ENCODE peak calls at places on chromosomes 13 and 19, in seven cellular contexts. N, W, C, Z, E, K and A are unnamed samples.

GRCh38 chr19:17862711-17863519 is 3.2 kb downstream of the RPL18A start:
- DNase-seq in N (no peak), W (no peak), C (no peak), Z (peak), E (no peak), K (no peak), A (no peak)

GRCh38 chr13:24148414-24149305 is 11.9 kb upstream of the SPATA13 start:
- DNase-seq in N (no peak), W (peak), C (peak), Z (no peak), E (no peak), K (no peak), A (peak)

GRCh38 chr13:96779691-96780090 is 214.6 kb downstream of the OXGR1 start:
- DNase-seq in N (no peak), W (no peak), C (no peak), Z (no peak), E (no peak), K (no peak), A (no peak)

GRCh38 chr13:108346376-108346775 is 76.9 kb downstream of the TNFSF13B start:
- DNase-seq in N (no peak), W (no peak), C (no peak), Z (no peak), E (no peak), K (no peak), A (no peak)

GRCh38 chr13:112645327-112645914 is 44.4 kb upstream of the ATP11A start:
- DNase-seq in N (no peak), W (no peak), C (no peak), Z (no peak), E (no peak), K (no peak), A (no peak)

GRCh38 chr19:44846455-44847143 is 502 bp downstream of the NECTIN2 start:
- DNase-seq in N (no peak), W (no peak), C (no peak), Z (no peak), E (peak), K (peak), A (no peak)

GRCh38 chr13:111183959-111184684 is 69.0 kb downstream of the ARHGEF7 start:
- DNase-seq in N (no peak), W (no peak), C (no peak), Z (no peak), E (no peak), K (no peak), A (no peak)

GRCh38 chr19:16470911-16471811 is 609 bp downstream of the EPS15L1 start:
- DNase-seq in N (no peak), W (no peak), C (no peak), Z (no peak), E (peak), K (no peak), A (peak)

GRCh38 chr19:44142014-44142523 is 715 bp downstream of the ZNF234 start:
- DNase-seq in N (no peak), W (peak), C (no peak), Z (peak), E (peak), K (no peak), A (peak)

GRCh38 chr19:6740589-6741348 is 1.3 kb downstream of the TRIP10 start:
- DNase-seq in N (no peak), W (no peak), C (no peak), Z (peak), E (no peak), K (peak), A (peak)

GRCh38 chr19:29113838-29114237 is 99.1 kb downstream of the UQCRFS1 start:
- DNase-seq in N (no peak), W (no peak), C (no peak), Z (no peak), E (no peak), K (no peak), A (no peak)

GRCh38 chr13:59356607-59357006 is 807.1 kb downstream of the DIAPH3 start:
- DNase-seq in N (no peak), W (no peak), C (no peak), Z (no peak), E (no peak), K (no peak), A (peak)

GRCh38 chr13:85228692-85229091 is 570.5 kb downstream of the SLITRK6 start:
- DNase-seq in N (no peak), W (no peak), C (no peak), Z (no peak), E (no peak), K (no peak), A (no peak)

GRCh38 chr19:16655727-16656126 is 4.2 kb downstream of the SMIM7 start:
- DNase-seq in N (no peak), W (no peak), C (no peak), Z (no peak), E (no peak), K (no peak), A (no peak)

GRCh38 chr19:16944626-16945363 is 56.0 kb downstream of the F2RL3 start:
- DNase-seq in N (no peak), W (no peak), C (no peak), Z (peak), E (no peak), K (no peak), A (no peak)

GRCh38 chr19:45824531-45825262 is 9.6 kb upstream of the RSPH6A start:
- DNase-seq in N (no peak), W (no peak), C (no peak), Z (no peak), E (no peak), K (no peak), A (no peak)

GRCh38 chr19:38003427-38004099 is 96.6 kb downstream of the SIPA1L3 start:
- DNase-seq in N (peak), W (no peak), C (no peak), Z (no peak), E (peak), K (peak), A (peak)

GRCh38 chr13:108270442-108270841 is 924 bp downstream of the TNFSF13B start:
- DNase-seq in N (no peak), W (no peak), C (no peak), Z (no peak), E (no peak), K (peak), A (no peak)

GRCh38 chr19:46718157-46718933 is 1.4 kb upstream of the PRKD2 start:
- DNase-seq in N (peak), W (no peak), C (no peak), Z (no peak), E (peak), K (no peak), A (peak)

GRCh38 chr13:44626176-44626575 is 50.0 kb upstream of the TSC22D1 start:
- DNase-seq in N (no peak), W (no peak), C (no peak), Z (no peak), E (no peak), K (no peak), A (no peak)

GRCh38 chr19:38095411-38096308 is 128.4 kb downstream of the DPF1 start:
- DNase-seq in N (peak), W (peak), C (peak), Z (peak), E (peak), K (peak), A (peak)

GRCh38 chr13:24249586-24249985 is 59.8 kb upstream of the C1QTNF9 start:
- DNase-seq in N (no peak), W (no peak), C (no peak), Z (no peak), E (no peak), K (no peak), A (no peak)

GRCh38 chr19:41694831-41695635 is 7.0 kb upstream of the CEACAM7 start:
- DNase-seq in N (no peak), W (no peak), C (no peak), Z (no peak), E (no peak), K (no peak), A (no peak)

GRCh38 chr19:43519436-43520088 is 7.4 kb downstream of the ETHE1 start:
- DNase-seq in N (peak), W (peak), C (peak), Z (peak), E (peak), K (peak), A (peak)

GRCh38 chr19:19050104-19050503 is 13.7 kb upstream of the SLC25A42 start:
- DNase-seq in N (no peak), W (no peak), C (no peak), Z (no peak), E (no peak), K (no peak), A (no peak)

GRCh38 chr13:106700007-106700950 is 132.3 kb upstream of the ARGLU1 start:
- DNase-seq in N (no peak), W (no peak), C (no peak), Z (no peak), E (no peak), K (no peak), A (peak)

GRCh38 chr19:55189424-55189823 is 9.3 kb upstream of the SYT5 start:
- DNase-seq in N (no peak), W (no peak), C (peak), Z (no peak), E (no peak), K (no peak), A (no peak)

GRCh38 chr13:33789757-33790156 is 28.2 kb upstream of the RFC3 start:
- DNase-seq in N (no peak), W (no peak), C (no peak), Z (no peak), E (no peak), K (no peak), A (no peak)

GRCh38 chr19:45505151-45505995 is 1.9 kb upstream of the VASP start:
- DNase-seq in N (no peak), W (no peak), C (no peak), Z (no peak), E (no peak), K (no peak), A (no peak)

GRCh38 chr19:23312515-23312914 is 62.3 kb upstream of the ZNF724 start:
- DNase-seq in N (no peak), W (no peak), C (no peak), Z (no peak), E (no peak), K (no peak), A (no peak)
- TF ChIP-seq JUND in N (no peak), W (no peak), C (no peak), Z (no peak), E (no peak), K (no peak), A (no peak)

GRCh38 chr13:82330499-82330898 is 1551.8 kb downstream of the SLITRK1 start:
- DNase-seq in N (no peak), W (peak), C (no peak), Z (peak), E (no peak), K (no peak), A (peak)
- TF ChIP-seq JUND in N (no peak), W (no peak), C (no peak), Z (no peak), E (no peak), K (no peak), A (no peak)

DNA sequence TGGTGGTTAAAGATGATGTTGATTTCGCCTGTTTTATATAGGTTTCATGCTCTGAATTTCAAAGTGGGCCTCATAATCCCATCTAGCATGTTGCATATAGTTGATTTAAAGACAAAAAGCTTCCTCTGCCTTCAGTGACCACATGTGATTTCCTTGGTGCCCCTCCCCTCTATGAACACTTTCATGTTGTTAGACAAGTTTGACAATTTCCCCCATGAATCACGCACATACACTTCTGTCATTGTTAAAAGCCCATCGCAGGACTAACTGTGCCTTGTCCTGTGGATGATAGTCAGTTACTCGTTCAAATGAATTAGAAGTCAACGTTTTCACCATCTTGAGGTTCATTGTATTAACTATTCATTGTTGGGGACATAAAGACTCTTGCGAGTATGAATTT is 6.7 kb downstream of the TNFSF11 start:
- DNase-seq in N (no peak), W (no peak), C (no peak), Z (no peak), E (no peak), K (no peak), A (no peak)
- TF ChIP-seq JUND in N (no peak), W (no peak), C (no peak), Z (no peak), E (no peak), K (no peak), A (no peak)

DNA sequence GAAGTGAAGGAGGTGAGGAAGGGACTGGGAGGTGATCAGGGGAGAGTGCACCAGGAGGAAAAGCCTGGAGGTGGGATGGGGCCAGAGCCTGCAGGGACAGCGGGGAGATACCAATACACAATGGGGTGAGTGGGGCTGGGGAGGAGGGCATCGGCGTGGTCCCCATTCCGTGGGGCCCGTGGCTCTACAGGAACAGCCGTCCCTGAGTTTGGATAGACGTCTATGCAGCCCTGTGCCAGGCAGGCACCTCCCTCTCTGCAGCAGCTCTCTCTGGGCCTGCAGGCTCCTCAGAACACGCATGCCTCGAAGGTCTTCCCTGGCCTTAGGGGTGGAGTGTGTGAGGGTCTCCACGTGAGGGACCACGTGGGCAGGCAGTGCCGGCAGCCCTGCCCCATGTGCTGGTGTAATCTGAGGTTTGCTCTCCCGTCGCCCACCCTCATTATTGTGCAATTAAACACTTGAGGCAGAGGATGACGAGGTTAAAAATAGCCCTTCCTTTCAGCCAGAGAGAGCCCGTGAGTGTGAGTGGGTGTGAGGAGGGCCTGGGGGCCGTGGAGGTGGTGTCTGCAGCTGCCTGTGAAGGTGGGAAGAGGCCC is 16.5 kb downstream of the C2CD4C start:
- DNase-seq in N (no peak), W (no peak), C (no peak), Z (no peak), E (no peak), K (no peak), A (no peak)
- TF ChIP-seq JUND in N (no peak), W (no peak), C (no peak), Z (no peak), E (no peak), K (no peak), A (no peak)

DNA sequence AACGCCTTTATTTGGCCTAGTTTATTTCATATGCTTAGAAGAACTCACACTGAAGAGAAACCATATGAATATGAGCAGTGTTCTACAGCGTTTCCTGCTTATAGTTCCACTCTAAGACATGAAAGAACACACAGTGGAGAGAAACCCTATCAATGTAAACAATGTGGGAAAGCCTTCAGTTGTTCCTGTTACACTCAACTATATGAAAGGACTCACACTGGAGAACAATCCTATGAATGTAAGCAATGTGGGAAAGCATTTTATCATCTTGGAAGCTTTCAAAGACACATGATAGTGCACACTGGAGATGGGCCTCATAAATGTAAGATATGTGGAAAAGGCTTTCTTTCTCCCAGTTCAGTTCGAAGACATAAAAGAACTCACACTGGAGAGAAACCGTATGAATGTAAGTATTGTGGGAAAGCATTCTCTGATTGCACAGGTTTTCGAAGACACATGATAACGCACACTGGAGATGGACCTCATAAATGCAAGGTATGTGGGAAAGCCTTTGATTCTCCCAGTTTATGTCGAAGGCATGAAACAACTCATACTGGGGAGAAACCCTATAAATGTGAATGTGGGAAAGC is 13.7 kb downstream of the ZNF441 start:
- DNase-seq in N (no peak), W (no peak), C (no peak), Z (no peak), E (no peak), K (no peak), A (no peak)
- TF ChIP-seq JUND in N (no peak), W (no peak), C (no peak), Z (no peak), E (no peak), K (no peak), A (no peak)

GRCh38 chr13:27362064-27362751 is 62.2 kb upstream of the GTF3A start:
- DNase-seq in N (no peak), W (peak), C (peak), Z (peak), E (peak), K (peak), A (peak)
- TF ChIP-seq JUND in N (no peak), W (no peak), C (no peak), Z (peak), E (no peak), K (no peak), A (no peak)

GRCh38 chr19:11963566-11964355 is 1.1 kb upstream of the ZNF763 start:
- DNase-seq in N (peak), W (peak), C (no peak), Z (peak), E (peak), K (peak), A (peak)

GRCh38 chr19:11970174-11970573 is 5.3 kb downstream of the ZNF763 start:
- DNase-seq in N (no peak), W (no peak), C (no peak), Z (no peak), E (no peak), K (no peak), A (no peak)

GRCh38 chr19:11964858-11965645 is at the start of gene ZNF763:
- DNase-seq in N (peak), W (peak), C (no peak), Z (peak), E (peak), K (peak), A (peak)

DNA sequence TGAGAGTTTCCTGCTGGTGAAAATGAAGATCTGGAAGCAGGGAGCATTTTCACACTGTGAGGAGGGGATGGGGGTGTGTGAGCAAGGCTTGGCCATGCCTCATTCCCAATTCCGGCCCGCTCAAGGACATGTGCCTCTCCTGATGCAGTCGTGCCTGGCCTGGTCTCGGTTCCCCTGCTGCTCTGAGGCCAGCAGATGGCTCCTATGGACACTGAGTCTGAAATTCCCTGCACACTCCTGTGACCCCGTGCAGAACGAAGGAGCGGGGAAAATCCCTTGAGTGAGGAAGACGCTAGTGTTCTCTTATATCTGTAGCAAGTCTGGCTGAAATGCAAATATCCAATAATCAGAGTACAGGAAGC is 363 bp upstream of the ZNF763 start:
- DNase-seq in N (no peak), W (peak), C (no peak), Z (no peak), E (no peak), K (peak), A (no peak)
- TF ChIP-seq JUND in N (no peak), W (no peak), C (no peak), Z (no peak), E (no peak), K (no peak), A (no peak)